ENCODE peak calls at places on chromosomes 5 and 9, in six cellular contexts. O is astrocyte; S is cardiac muscle cell; E is CD8-positive, alpha-beta memory T cell; K is epithelial cell of esophagus; M is effector memory CD4-positive, alpha-beta T cell. V is an unnamed sample.

GRCh38 chr9:86020731-86021130 is 78.6 kb downstream of the GOLM1 start:
- DNase-seq in O (peak; percentile 37), S (peak; percentile 24), E (no peak), K (no peak), M (no peak), V (no peak)

GRCh38 chr5:96433066-96433447 is at the start of gene PCSK1:
- DNase-seq in O (peak; percentile 23), S (no peak), E (no peak), K (no peak), M (no peak), V (no peak)

GRCh38 chr9:114638441-114638840 is 19.2 kb downstream of the TEX53 start:
- DNase-seq in O (no peak), S (no peak), E (no peak), K (no peak), M (no peak), V (no peak)

GRCh38 chr9:79189511-79189924 is 382.2 kb upstream of the TLE4 start:
- DNase-seq in O (peak; percentile 99), S (peak; percentile 81), E (no peak), K (no peak), M (no peak), V (no peak)

GRCh38 chr9:97895695-97896332 is 26.5 kb downstream of the TRMO start:
- DNase-seq in O (no peak), S (peak; percentile 40), E (no peak), K (peak; percentile 67), M (no peak), V (no peak)

GRCh38 chr9:113677057-113677456 is 199.1 kb upstream of the ZNF618 start:
- DNase-seq in O (no peak), S (peak; percentile 58), E (no peak), K (peak; percentile 31), M (no peak), V (no peak)

GRCh38 chr5:4306029-4306428 is 710.4 kb downstream of the IRX1 start:
- DNase-seq in O (no peak), S (no peak), E (no peak), K (no peak), M (no peak), V (no peak)

GRCh38 chr5:88878976-88879375 is 4.0 kb downstream of the MEF2C start:
- DNase-seq in O (no peak), S (no peak), E (no peak), K (peak; percentile 47), M (no peak), V (no peak)

GRCh38 chr5:152246401-152246800 is 158.7 kb downstream of the NMUR2 start:
- DNase-seq in O (peak; percentile 1), S (peak; percentile 11), E (no peak), K (peak; percentile 56), M (no peak), V (no peak)

GRCh38 chr5:135320718-135321484 is 78.1 kb downstream of the MACROH2A1 start:
- DNase-seq in O (no peak), S (no peak), E (no peak), K (no peak), M (no peak), V (no peak)

GRCh38 chr5:172556262-172556661 is 84.8 kb upstream of the NEURL1B start:
- DNase-seq in O (peak; percentile 45), S (no peak), E (no peak), K (peak; percentile 50), M (no peak), V (no peak)

GRCh38 chr5:76690704-76691469 is 25.0 kb upstream of the F2R start:
- DNase-seq in O (peak; percentile 65), S (no peak), E (no peak), K (peak; percentile 56), M (no peak), V (no peak)

GRCh38 chr9:101371813-101372212 is 13.0 kb downstream of the BAAT start:
- DNase-seq in O (no peak), S (no peak), E (no peak), K (no peak), M (no peak), V (no peak)

GRCh38 chr9:37026936-37027581 is 7.0 kb downstream of the PAX5 start:
- DNase-seq in O (no peak), S (no peak), E (no peak), K (no peak), M (no peak), V (no peak)
- H3K4me3 ChIP-seq in O (no peak overlapping the region), S (peak overlapping the region; percentile 19), E (peak overlapping the region; percentile 28), K (no peak overlapping the region), M (peak overlapping the region; percentile 48), V (no peak overlapping the region)

DNA sequence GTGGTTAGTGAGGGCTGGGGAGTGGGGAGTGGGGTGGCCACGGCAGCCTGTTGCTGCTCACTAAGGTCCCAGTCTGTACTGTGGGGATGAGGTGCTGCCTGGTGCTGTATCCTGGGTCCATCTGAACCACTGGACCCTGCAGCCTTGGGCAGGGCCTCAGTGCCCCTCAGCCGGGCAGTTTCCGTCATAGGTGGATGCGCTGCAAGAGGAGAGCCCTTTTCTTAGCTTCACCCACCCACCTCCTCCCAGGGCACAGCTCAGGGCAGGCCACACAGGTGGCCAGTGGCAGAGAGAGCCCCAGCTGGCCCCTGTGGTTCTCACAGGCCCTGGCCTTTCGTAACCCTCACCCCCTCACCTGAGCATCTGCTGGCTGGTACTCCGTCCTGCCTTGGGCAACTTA is 46.2 kb downstream of the WNK2 start:
- DNase-seq in O (no peak), S (no peak), E (no peak), K (no peak), M (no peak), V (no peak)
- H3K4me3 ChIP-seq in O (no peak overlapping the region), S (no peak overlapping the region), E (no peak overlapping the region), K (no peak overlapping the region), M (no peak overlapping the region), V (no peak overlapping the region)

GRCh38 chr5:92559331-92559730 is 1021.7 kb downstream of the NR2F1-AS1 start:
- DNase-seq in O (no peak), S (no peak), E (no peak), K (no peak), M (no peak), V (no peak)

GRCh38 chr5:92562065-92562464 is 1019.0 kb downstream of the NR2F1-AS1 start:
- DNase-seq in O (no peak), S (no peak), E (no peak), K (no peak), M (no peak), V (no peak)

GRCh38 chr5:92561362-92562006 is 1019.5 kb downstream of the NR2F1-AS1 start:
- DNase-seq in O (peak; percentile 41), S (no peak), E (no peak), K (no peak), M (no peak), V (no peak)

GRCh38 chr5:92560698-92561361 is 1020.2 kb downstream of the NR2F1-AS1 start:
- DNase-seq in O (peak; percentile 91), S (peak; percentile 56), E (no peak), K (peak; percentile 16), M (no peak), V (no peak)

DNA sequence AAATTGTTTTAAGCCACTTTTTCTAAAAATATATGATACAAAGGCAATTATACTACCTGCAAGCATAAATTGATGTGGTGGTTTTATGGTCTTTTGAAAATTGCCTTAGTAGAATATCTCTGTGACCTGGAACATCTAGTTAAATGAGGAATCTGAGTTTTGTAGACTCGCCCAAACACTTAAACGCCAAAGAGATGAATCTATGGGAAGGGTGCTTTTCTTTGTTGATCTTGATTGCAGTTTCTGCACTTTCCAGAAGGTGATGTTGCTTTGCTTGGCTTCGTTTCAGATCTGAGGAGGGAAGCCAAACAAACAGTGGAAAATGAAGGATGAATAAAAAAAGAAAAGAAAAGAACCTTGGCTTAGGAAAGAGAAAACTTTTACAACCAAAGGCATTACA is 1021.3 kb downstream of the NR2F1-AS1 start:
- DNase-seq in O (peak; percentile 86), S (peak; percentile 43), E (no peak), K (peak; percentile 18), M (no peak), V (no peak)
- H3K4me3 ChIP-seq in O (no peak overlapping the region), S (no peak overlapping the region), E (no peak overlapping the region), K (no peak overlapping the region), M (no peak overlapping the region), V (no peak overlapping the region)

GRCh38 chr5:169303119-169303515 is 2.2 kb upstream of the SLIT3 start:
- DNase-seq in O (no peak), S (no peak), E (no peak), K (peak; percentile 84), M (no peak), V (no peak)
- H3K4me3 ChIP-seq in O (no peak overlapping the region), S (no peak overlapping the region), E (no peak overlapping the region), K (no peak overlapping the region), M (no peak overlapping the region), V (no peak overlapping the region)

GRCh38 chr9:95190413-95190812 is 127.1 kb downstream of the FANCC start:
- DNase-seq in O (no peak), S (no peak), E (no peak), K (no peak), M (no peak), V (no peak)
- H3K4me3 ChIP-seq in O (no peak overlapping the region), S (no peak overlapping the region), E (no peak overlapping the region), K (no peak overlapping the region), M (no peak overlapping the region), V (no peak overlapping the region)